ENCODE peak calls at places on chromosomes 12 and 14, in ten cellular contexts. G, O, N, J, P, I, V, H, B and E are unnamed samples.

GRCh38 chr14:75430526-75430925 is 2.7 kb downstream of the JDP2 start:
- DNase-seq in G (peak; percentile 47), O (peak; percentile 29), N (no peak), J (no peak), P (no peak), I (no peak), V (no peak), H (peak; percentile 53), B (no peak), E (no peak)

GRCh38 chr12:40622246-40622838 is 69.9 kb upstream of the CNTN1 start:
- DNase-seq in G (peak; percentile 55), O (peak; percentile 59), N (peak; percentile 46), J (peak; percentile 90), P (peak; percentile 41), I (no peak), V (peak; percentile 6), H (peak; percentile 30), B (peak; percentile 73), E (peak; percentile 73)

GRCh38 chr12:120588948-120589930 is 8.0 kb upstream of the POP5 start:
- DNase-seq in G (no peak), O (no peak), N (no peak), J (no peak), P (no peak), I (peak; percentile 75), V (no peak), H (peak; percentile 66), B (no peak), E (no peak)

GRCh38 chr14:60183724-60184596 is 18.8 kb upstream of the DHRS7 start:
- DNase-seq in G (no peak), O (peak; percentile 91), N (peak; percentile 56), J (no peak), P (no peak), I (no peak), V (peak; percentile 34), H (no peak), B (peak; percentile 76), E (no peak)

GRCh38 chr12:124586756-124587155 is 19.3 kb upstream of the NCOR2 start:
- DNase-seq in G (no peak), O (no peak), N (no peak), J (no peak), P (no peak), I (no peak), V (no peak), H (no peak), B (no peak), E (no peak)

GRCh38 chr14:35701531-35701930 is 107.6 kb downstream of the RALGAPA1 start:
- DNase-seq in G (no peak), O (no peak), N (no peak), J (no peak), P (no peak), I (no peak), V (no peak), H (no peak), B (no peak), E (no peak)

GRCh38 chr12:56162468-56163290 is 4.5 kb downstream of the MYL6 start:
- DNase-seq in G (no peak), O (no peak), N (no peak), J (peak; percentile 79), P (no peak), I (no peak), V (no peak), H (no peak), B (peak; percentile 44), E (no peak)

GRCh38 chr14:68466491-68466977 is 326.3 kb downstream of the ZFP36L1 start:
- DNase-seq in G (no peak), O (no peak), N (peak; percentile 91), J (no peak), P (no peak), I (no peak), V (no peak), H (no peak), B (no peak), E (no peak)

GRCh38 chr12:26853303-26854027 is 20.5 kb upstream of the ITPR2 start:
- DNase-seq in G (peak; percentile 75), O (peak; percentile 84), N (peak; percentile 39), J (peak; percentile 89), P (peak; percentile 57), I (peak; percentile 60), V (peak; percentile 69), H (peak; percentile 61), B (peak; percentile 66), E (peak; percentile 62)

DNA sequence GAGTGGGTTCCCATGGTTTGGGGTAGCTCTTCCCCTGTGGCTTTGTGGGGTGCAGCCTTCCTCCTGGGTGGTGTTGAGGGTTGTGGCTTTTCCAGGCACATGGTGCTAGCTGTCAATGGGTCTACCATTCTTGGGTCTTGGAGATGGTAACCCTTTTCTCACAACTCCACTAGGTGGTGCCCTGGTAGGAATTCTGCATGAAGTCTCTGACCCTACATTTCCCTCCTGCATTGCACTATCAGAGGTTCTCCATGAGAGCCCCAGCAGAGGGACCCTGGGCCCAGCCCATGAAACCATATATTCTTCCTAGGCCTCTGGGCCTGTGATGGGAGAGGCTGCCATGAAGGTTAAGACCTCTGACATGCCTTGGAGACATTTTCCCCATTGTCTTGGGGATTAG is 1093.3 kb downstream of the SLC16A7 start:
- DNase-seq in G (no peak), O (peak; percentile 2), N (peak; percentile 3), J (peak; percentile 72), P (no peak), I (no peak), V (no peak), H (no peak), B (no peak), E (no peak)
- H3K27ac ChIP-seq in G (no peak overlapping the region), O (no peak overlapping the region), N (no peak overlapping the region), J (no peak overlapping the region), P (no peak overlapping the region), I (no peak overlapping the region), V (no peak overlapping the region), H (no peak overlapping the region), B (no peak overlapping the region), E (no peak overlapping the region)

DNA sequence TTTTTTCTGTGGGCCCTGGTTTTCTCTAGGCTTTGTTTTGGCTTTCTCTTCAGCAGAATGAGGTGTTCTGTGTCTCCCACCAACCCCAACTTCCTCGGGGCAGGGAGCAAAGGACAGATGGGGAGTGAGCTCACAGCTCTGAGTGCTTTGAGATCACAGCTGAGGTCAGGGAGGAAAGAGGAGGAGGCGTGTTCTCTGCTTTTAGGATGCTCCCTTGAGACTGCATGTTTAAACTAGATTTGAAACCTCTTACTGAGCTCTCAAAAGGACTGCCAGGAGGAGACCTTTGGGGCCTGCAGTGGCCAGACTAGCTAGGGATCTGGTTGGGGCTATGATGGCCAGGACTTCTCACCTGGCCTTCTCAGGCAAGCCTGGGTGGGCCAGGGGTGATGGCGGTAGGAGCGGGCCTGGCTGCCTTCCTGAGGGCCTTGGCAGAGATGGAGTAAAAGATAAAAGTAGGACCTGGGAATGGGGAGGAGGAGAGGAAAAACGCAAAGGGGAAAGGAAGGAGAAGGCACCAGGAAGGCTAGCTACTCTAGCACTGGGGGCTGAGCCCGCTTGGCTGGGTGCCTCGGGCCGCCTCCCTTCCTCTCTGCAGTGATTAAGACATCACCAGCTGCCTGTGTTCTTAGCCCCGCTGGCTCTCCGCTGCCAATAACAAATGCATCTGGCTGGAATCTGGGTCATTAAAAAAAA is 141.1 kb downstream of the TSPAN9 start:
- DNase-seq in G (peak; percentile 41), O (peak; percentile 55), N (peak; percentile 47), J (no peak), P (peak; percentile 38), I (peak; percentile 75), V (no peak), H (peak; percentile 86), B (peak; percentile 45), E (peak; percentile 78)
- TF ChIP-seq CTCF in G (no peak), O (peak; percentile 16), N (no peak), J (peak; percentile 11), P (no peak), I (no peak), V (no peak), H (no peak), B (peak; percentile 28), E (no peak)

DNA sequence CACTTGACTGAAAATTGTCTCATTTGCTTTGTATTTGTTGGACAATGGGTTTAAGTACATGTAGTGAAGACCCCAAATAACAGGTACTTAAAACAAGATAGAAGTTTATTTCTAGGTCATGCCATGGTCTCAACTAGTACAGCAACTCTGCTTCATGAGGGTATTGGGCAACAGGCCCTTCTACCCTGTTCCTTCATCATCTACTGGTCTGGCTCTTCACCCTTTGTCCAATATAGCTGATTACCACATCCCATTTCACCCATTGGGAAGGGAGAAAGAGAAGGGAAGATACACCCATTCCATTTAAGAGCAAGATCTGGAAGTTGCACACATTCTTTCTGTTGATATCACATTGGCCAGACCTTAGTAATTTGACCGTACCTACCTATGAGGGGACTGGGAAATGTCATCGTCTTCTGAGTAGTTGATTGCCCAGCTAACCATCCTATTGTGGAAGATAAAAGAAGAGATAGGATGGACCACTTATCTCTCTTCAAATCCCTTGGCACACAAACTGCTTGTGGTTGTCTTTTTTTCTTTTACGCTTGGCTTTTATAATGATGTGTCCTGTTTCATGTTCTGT is 104.6 kb downstream of the DIP2B start:
- DNase-seq in G (no peak), O (no peak), N (no peak), J (no peak), P (no peak), I (no peak), V (no peak), H (no peak), B (no peak), E (no peak)
- H3K4me1 ChIP-seq in G (peaks cover 9% of the 10 kb centered on the region), O (no peaks in the 10 kb centered on the region), N (peaks cover 17% of the 10 kb centered on the region), J (peaks cover 7% of the 10 kb centered on the region), P (peaks cover 2% of the 10 kb centered on the region), I (peaks cover 11% of the 10 kb centered on the region), V (no peaks in the 10 kb centered on the region), H (peaks cover 23% of the 10 kb centered on the region), B (peaks cover 25% of the 10 kb centered on the region), E (peaks cover 13% of the 10 kb centered on the region)

GRCh38 chr14:93039649-93040315 is 75.9 kb downstream of the ITPK1 start:
- DNase-seq in G (no peak), O (no peak), N (no peak), J (no peak), P (peak; percentile 47), I (no peak), V (no peak), H (no peak), B (peak; percentile 84), E (no peak)

GRCh38 chr14:93041002-93041401 is 74.7 kb downstream of the ITPK1 start:
- DNase-seq in G (no peak), O (no peak), N (no peak), J (peak; percentile 72), P (no peak), I (no peak), V (no peak), H (no peak), B (no peak), E (no peak)

GRCh38 chr14:93042968-93043940 is 72.5 kb downstream of the ITPK1 start:
- DNase-seq in G (peak; percentile 93), O (no peak), N (peak; percentile 96), J (peak; percentile 61), P (peak; percentile 90), I (peak; percentile 72), V (no peak), H (peak; percentile 53), B (no peak), E (peak; percentile 81)

GRCh38 chr14:93041830-93042229 is 73.9 kb downstream of the ITPK1 start:
- DNase-seq in G (no peak), O (no peak), N (no peak), J (no peak), P (no peak), I (no peak), V (no peak), H (no peak), B (no peak), E (no peak)

GRCh38 chr14:93040443-93040842 is 75.3 kb downstream of the ITPK1 start:
- DNase-seq in G (peak; percentile 59), O (no peak), N (no peak), J (no peak), P (no peak), I (no peak), V (no peak), H (no peak), B (no peak), E (no peak)
- H3K27ac ChIP-seq in G (peak overlapping the region; percentile 77), O (no peak overlapping the region), N (no peak overlapping the region), J (no peak overlapping the region), P (peak overlapping the region; percentile 86), I (peak overlapping the region; percentile 89), V (peak overlapping the region; percentile 7), H (no peak overlapping the region), B (peak overlapping the region; percentile 82), E (peak overlapping the region; percentile 8)

GRCh38 chr12:58143498-58143897 is 202.1 kb downstream of the ATP23 start:
- DNase-seq in G (no peak), O (no peak), N (no peak), J (no peak), P (no peak), I (no peak), V (no peak), H (no peak), B (no peak), E (no peak)
- TF ChIP-seq CTCF in G (no peak), O (no peak), N (no peak), J (no peak), P (no peak), I (no peak), V (no peak), H (no peak), B (no peak), E (no peak)